ENCODE peak calls at places on chromosomes 1 and 21, in four cellular contexts. One of them, this sample, is unnamed.

GRCh38 chr1:152143147-152143845 is 15.7 kb downstream of the RPTN start:
- DNase-seq in endodermal cell: no peak
- DNase-seq in activated CD4-positive, alpha-beta memory T cell treated with anti-CD3 and anti-CD28 coated beads for 36 hours: peak
- DNase-seq in cardiac fibroblast: peak
- DNase-seq in this sample: no peak

GRCh38 chr1:151061012-151061401 is 810 bp downstream of the MLLT11 start:
- DNase-seq in endodermal cell: peak
- DNase-seq in activated CD4-positive, alpha-beta memory T cell treated with anti-CD3 and anti-CD28 coated beads for 36 hours: no peak
- DNase-seq in cardiac fibroblast: peak
- DNase-seq in this sample: no peak

GRCh38 chr1:206933333-206933945 is 11.7 kb upstream of the FCMR start:
- DNase-seq in endodermal cell: peak
- DNase-seq in activated CD4-positive, alpha-beta memory T cell treated with anti-CD3 and anti-CD28 coated beads for 36 hours: peak
- DNase-seq in cardiac fibroblast: peak
- DNase-seq in this sample: peak

GRCh38 chr1:233614173-233614742 is 352 bp downstream of the KCNK1 start:
- DNase-seq in endodermal cell: peak
- DNase-seq in activated CD4-positive, alpha-beta memory T cell treated with anti-CD3 and anti-CD28 coated beads for 36 hours: peak
- DNase-seq in cardiac fibroblast: peak
- DNase-seq in this sample: no peak

GRCh38 chr21:35048706-35049617 is at the start of gene RUNX1:
- DNase-seq in endodermal cell: no peak
- DNase-seq in activated CD4-positive, alpha-beta memory T cell treated with anti-CD3 and anti-CD28 coated beads for 36 hours: peak
- DNase-seq in cardiac fibroblast: peak
- DNase-seq in this sample: peak

GRCh38 chr1:160996195-160996594 is 24.8 kb downstream of the F11R start:
- DNase-seq in endodermal cell: no peak
- DNase-seq in activated CD4-positive, alpha-beta memory T cell treated with anti-CD3 and anti-CD28 coated beads for 36 hours: no peak
- DNase-seq in cardiac fibroblast: peak
- DNase-seq in this sample: no peak

GRCh38 chr1:221459558-221459957 is 282.3 kb downstream of the DUSP10 start:
- DNase-seq in endodermal cell: no peak
- DNase-seq in activated CD4-positive, alpha-beta memory T cell treated with anti-CD3 and anti-CD28 coated beads for 36 hours: no peak
- DNase-seq in cardiac fibroblast: no peak
- DNase-seq in this sample: no peak

GRCh38 chr21:46181953-46182547 is 2.2 kb downstream of the SPATC1L start:
- DNase-seq in endodermal cell: peak
- DNase-seq in activated CD4-positive, alpha-beta memory T cell treated with anti-CD3 and anti-CD28 coated beads for 36 hours: no peak
- DNase-seq in cardiac fibroblast: no peak
- DNase-seq in this sample: no peak

GRCh38 chr1:232844791-232845190 is 39.6 kb downstream of the MAP10 start:
- DNase-seq in endodermal cell: no peak
- DNase-seq in activated CD4-positive, alpha-beta memory T cell treated with anti-CD3 and anti-CD28 coated beads for 36 hours: no peak
- DNase-seq in cardiac fibroblast: peak
- DNase-seq in this sample: no peak

GRCh38 chr1:228515200-228515834 is 28.1 kb downstream of the RNF187 start:
- DNase-seq in endodermal cell: peak
- DNase-seq in activated CD4-positive, alpha-beta memory T cell treated with anti-CD3 and anti-CD28 coated beads for 36 hours: peak
- DNase-seq in cardiac fibroblast: peak
- DNase-seq in this sample: peak

GRCh38 chr21:30256100-30256499 is 26.6 kb downstream of the KRTAP24-1 start:
- DNase-seq in endodermal cell: no peak
- DNase-seq in activated CD4-positive, alpha-beta memory T cell treated with anti-CD3 and anti-CD28 coated beads for 36 hours: no peak
- DNase-seq in cardiac fibroblast: no peak
- DNase-seq in this sample: no peak

This sample was measured in immature natural killer cell.